ENCODE peak calls at places on chromosomes 16 and 17, in four cellular contexts. B is SJSA1, C is Peyer's patch, U is IMR-90. Y is an unnamed sample. For H3K4me1, the result is how much of the 10 kb centered on the place peaks cover.

GRCh38 chr16:84496991-84497390 is 7.5 kb downstream of the MEAK7 start:
- DNase-seq in B (no peak), C (no peak), U (no peak), Y (no peak)

GRCh38 chr17:79572136-79572915 is 38.5 kb downstream of the RBFOX3 start:
- DNase-seq in C (no peak), B (no peak), U (no peak), Y (no peak)

GRCh38 chr17:33564146-33564545 is 271.1 kb upstream of the ASIC2 start:
- DNase-seq in B (no peak), C (no peak), U (no peak), Y (no peak)

GRCh38 chr16:19846421-19846820 is 38.2 kb downstream of the GPRC5B start:
- DNase-seq in U (no peak), B (no peak), C (peak), Y (no peak)

GRCh38 chr17:77838748-77839147 is 119.8 kb upstream of the TNRC6C start:
- DNase-seq in U (no peak), C (no peak), B (no peak), Y (no peak)

GRCh38 chr17:13544292-13544691 is 57.4 kb downstream of the HS3ST3A1 start:
- DNase-seq in B (peak), C (no peak), U (peak), Y (no peak)

GRCh38 chr16:55242667-55243066 is 81.3 kb upstream of the IRX6 start:
- DNase-seq in C (no peak), U (no peak), B (no peak), Y (no peak)

GRCh38 chr17:37097162-37097561 is 148.4 kb downstream of the AATF start:
- DNase-seq in B (no peak), C (no peak), U (no peak), Y (no peak)

DNA sequence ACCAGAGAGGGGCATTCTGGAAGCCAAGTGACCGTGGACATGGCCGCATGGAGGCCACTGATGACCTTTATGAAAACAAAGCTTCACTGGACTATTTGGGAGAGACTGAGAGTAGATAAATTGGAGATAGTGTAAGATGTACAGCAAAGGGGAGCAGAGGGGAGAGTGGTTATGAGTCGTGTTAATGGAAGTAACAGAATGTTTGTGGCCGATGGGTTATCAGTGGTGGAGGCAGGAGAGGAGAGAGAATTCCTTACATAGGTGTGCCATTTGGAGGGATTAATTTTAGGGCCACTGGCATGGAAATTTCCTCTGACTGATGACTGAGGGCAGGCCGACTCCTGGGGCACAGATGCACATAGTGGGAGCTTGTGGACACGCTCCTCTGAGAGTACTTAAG is 19.2 kb downstream of the PRPSAP2 start:
- DNase-seq in U (peak), C (peak), B (no peak), Y (peak)
- H3K27ac ChIP-seq in U (peak), C (no peak), B (no peak), Y (no peak)

DNA sequence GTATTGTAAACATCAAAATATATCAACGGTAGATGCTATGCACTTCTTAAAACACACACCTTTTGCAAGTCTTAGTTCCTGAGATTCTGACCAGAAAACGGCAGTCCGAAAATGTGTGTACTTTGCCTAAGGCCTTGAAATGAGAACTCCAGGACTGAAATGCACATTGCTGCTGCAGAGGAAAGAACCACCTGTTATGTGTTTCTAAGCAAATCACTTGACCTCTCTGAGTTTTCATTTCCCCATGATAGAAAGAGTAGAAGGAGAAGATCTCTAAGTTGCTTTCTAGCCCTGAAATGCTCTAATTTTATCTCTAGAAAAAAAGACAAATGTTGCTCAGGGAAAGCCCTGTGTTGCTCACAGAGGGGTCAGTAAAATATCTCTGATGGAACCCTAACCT is 9.9 kb downstream of the CCDC182 start:
- DNase-seq in C (no peak), B (no peak), U (no peak), Y (no peak)
- H3K4me1 ChIP-seq in C (under half), B (under half), U (under half), Y (under half)

GRCh38 chr16:88778541-88779065 is 6.4 kb downstream of the PIEZO1 start:
- DNase-seq in B (no peak), C (no peak), U (no peak), Y (no peak)
- H3K27ac ChIP-seq in B (no peak), C (peak), U (no peak), Y (no peak)

GRCh38 chr17:64687376-64687775 is 25.3 kb upstream of the SMURF2 start:
- DNase-seq in U (no peak), B (no peak), C (no peak), Y (no peak)

GRCh38 chr17:64686705-64687104 is 24.6 kb upstream of the SMURF2 start:
- DNase-seq in B (no peak), U (no peak), C (no peak), Y (no peak)

GRCh38 chr17:64687959-64688358 is 25.9 kb upstream of the SMURF2 start:
- DNase-seq in C (no peak), U (peak), B (no peak), Y (peak)

GRCh38 chr17:64689106-64689505 is 27.0 kb upstream of the SMURF2 start:
- DNase-seq in C (no peak), B (no peak), U (no peak), Y (no peak)

GRCh38 chr17:64688481-64688880 is 26.4 kb upstream of the SMURF2 start:
- DNase-seq in U (no peak), B (no peak), C (no peak), Y (no peak)
- H3K4me1 ChIP-seq in U (under half), B (half or more), C (under half), Y (under half)

GRCh38 chr17:75547091-75547490 is 21.6 kb downstream of the LLGL2 start:
- DNase-seq in U (no peak), B (no peak), C (no peak), Y (no peak)
- H3K27ac ChIP-seq in U (no peak), B (no peak), C (peak), Y (no peak)

DNA sequence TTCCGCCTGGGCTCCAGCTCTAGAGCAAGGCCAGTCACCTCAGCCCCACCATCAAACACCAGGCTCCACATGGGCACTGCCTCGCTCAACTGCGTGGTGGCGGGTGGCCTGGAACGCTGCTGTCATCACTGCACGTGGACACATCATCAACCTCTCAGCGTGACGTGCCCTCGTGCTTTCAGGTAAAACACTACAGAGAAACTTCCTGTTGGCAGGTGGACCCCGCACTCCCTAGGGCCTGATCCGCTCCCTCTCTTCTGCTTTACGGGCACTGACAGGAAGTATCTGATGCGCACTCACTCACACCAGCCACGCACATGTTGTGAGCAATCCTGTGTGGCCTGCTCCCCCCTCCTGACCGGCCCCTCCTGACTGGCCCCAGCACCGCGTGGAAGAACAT is 87.4 kb downstream of the ANKRD11 start:
- DNase-seq in C (no peak), B (no peak), U (no peak), Y (no peak)
- H3K4me1 ChIP-seq in C (under half), B (under half), U (under half), Y (under half)

DNA sequence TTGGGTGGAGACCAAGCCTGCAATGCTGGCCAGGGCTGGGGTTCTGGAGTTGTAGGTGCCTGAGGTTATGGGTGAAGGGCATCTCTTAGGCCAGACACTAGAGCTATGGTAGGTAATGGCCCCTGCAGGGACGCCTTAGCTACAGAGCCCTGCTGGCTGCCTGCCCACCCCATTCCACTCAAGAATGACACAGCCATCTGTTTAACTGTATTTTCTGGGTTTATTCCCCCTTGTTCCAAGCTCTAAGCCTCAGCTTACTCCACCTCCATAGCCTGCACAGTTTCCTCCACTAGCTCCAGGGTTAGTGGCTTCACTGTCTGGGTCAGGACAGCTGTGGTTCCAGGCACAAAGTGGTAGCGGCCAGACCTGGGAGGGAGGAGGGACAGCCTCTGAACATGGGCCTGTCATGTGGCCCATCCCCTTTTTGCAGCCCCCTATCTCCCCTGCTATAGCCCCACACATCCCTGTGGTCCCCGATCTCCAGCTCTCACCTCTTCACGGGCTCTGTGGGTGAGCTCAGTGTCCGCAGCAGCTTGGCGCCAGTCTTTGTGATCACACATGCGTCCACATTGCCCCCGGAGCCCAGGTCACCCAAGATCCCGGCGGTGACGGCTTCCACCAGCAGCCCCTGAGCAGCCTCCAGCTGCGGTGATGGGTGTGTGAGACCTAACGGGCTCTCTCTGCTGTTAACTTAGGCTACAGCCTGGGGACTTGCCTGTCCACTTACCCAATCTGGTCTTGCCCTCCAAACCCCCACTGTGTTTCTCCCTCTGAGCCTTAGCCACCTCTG is 2.1 kb downstream of the PSMB10 start:
- DNase-seq in C (no peak), B (no peak), U (no peak), Y (no peak)
- H3K27ac ChIP-seq in C (no peak), B (no peak), U (no peak), Y (no peak)

Y was measured in foreskin keratinocyte.